ENCODE peak calls at places on chromosomes 13 and 19, in four cellular contexts. K is GOT3, W is nucleus accumbens, F is NCI-H524. N is an unnamed sample.

GRCh38 chr13:51040431-51040830 is 70.6 kb downstream of the C13orf42 start:
- DNase-seq in K (no peak), W (no peak), F (no peak), N (no peak)

GRCh38 chr13:111668451-111668850 is 348.0 kb downstream of the TEX29 start:
- DNase-seq in K (no peak), W (no peak), F (no peak), N (no peak)

GRCh38 chr19:13122275-13122878 is 4.3 kb downstream of the NACC1 start:
- DNase-seq in K (no peak), W (no peak), F (no peak), N (no peak)

GRCh38 chr19:55289117-55289796 is 5.5 kb downstream of the BRSK1 start:
- DNase-seq in K (no peak), W (no peak), F (peak; percentile 15), N (peak; percentile 36)

GRCh38 chr13:73059460-73060250 is 850 bp downstream of the KLF5 start:
- DNase-seq in K (no peak), W (no peak), F (peak; percentile 28), N (peak; percentile 65)

GRCh38 chr19:14544977-14545715 is 15.8 kb downstream of the TECR start:
- DNase-seq in K (no peak), W (peak; percentile 95), F (no peak), N (no peak)

GRCh38 chr13:23656637-23657036 is 86.4 kb downstream of the TNFRSF19 start:
- DNase-seq in K (no peak), W (no peak), F (peak; percentile 97), N (no peak)

GRCh38 chr19:8935460-8935859 is 74.7 kb downstream of the MUC16 start:
- DNase-seq in K (no peak), W (no peak), F (no peak), N (no peak)

N was measured in ELR.